ENCODE peak calls at places on chromosomes 12 and 14, in four cellular contexts. Q, V, N and E are unnamed samples.

GRCh38 chr12:14655284-14655683 is 41.1 kb downstream of the GUCY2C start:
- DNase-seq in N (no peak), V (no peak), Q (no peak), E (no peak)

GRCh38 chr12:81520064-81520945 is 238.8 kb downstream of the PPFIA2 start:
- DNase-seq in N (no peak), Q (no peak), V (no peak), E (no peak)

GRCh38 chr14:24954697-24955037 is 95.3 kb downstream of the STXBP6 start:
- DNase-seq in V (peak), N (no peak), Q (no peak), E (no peak)

GRCh38 chr12:111056618-111057521 is 136.5 kb upstream of the MYL2 start:
- DNase-seq in N (no peak), V (no peak), Q (no peak), E (no peak)

GRCh38 chr12:130186631-130187269 is 24.5 kb downstream of the FZD10 start:
- DNase-seq in V (no peak), N (no peak), Q (no peak), E (no peak)

GRCh38 chr12:57069522-57069921 is 9.1 kb downstream of the NEMP1 start:
- DNase-seq in V (peak), N (peak), Q (no peak), E (peak)

GRCh38 chr14:94689218-94689984 is 77.2 kb downstream of the SERPINA3 start:
- DNase-seq in N (peak), Q (peak), V (peak), E (peak)

GRCh38 chr12:106118278-106118820 is 20.4 kb downstream of the NUAK1 start:
- DNase-seq in Q (no peak), V (no peak), N (no peak), E (no peak)

GRCh38 chr14:105894125-105894977 is 368.0 kb downstream of the TMEM121 start:
- DNase-seq in N (no peak), Q (peak), V (no peak), E (no peak)

GRCh38 chr12:131783915-131784541 is 44.2 kb upstream of the MMP17 start:
- DNase-seq in N (no peak), Q (no peak), V (no peak), E (no peak)

GRCh38 chr14:95183082-95183481 is 25.8 kb upstream of the DICER1 start:
- DNase-seq in V (no peak), Q (no peak), N (no peak), E (no peak)

GRCh38 chr14:85317491-85318021 is 212.4 kb upstream of the FLRT2 start:
- DNase-seq in N (no peak), Q (no peak), V (no peak), E (no peak)

GRCh38 chr12:125549836-125550235 is 484.6 kb downstream of the AACS start:
- DNase-seq in V (no peak), Q (no peak), N (no peak), E (no peak)

GRCh38 chr12:27782481-27782880 is 2.4 kb upstream of the MANSC4 start:
- DNase-seq in V (no peak), N (no peak), Q (no peak), E (no peak)

DNA sequence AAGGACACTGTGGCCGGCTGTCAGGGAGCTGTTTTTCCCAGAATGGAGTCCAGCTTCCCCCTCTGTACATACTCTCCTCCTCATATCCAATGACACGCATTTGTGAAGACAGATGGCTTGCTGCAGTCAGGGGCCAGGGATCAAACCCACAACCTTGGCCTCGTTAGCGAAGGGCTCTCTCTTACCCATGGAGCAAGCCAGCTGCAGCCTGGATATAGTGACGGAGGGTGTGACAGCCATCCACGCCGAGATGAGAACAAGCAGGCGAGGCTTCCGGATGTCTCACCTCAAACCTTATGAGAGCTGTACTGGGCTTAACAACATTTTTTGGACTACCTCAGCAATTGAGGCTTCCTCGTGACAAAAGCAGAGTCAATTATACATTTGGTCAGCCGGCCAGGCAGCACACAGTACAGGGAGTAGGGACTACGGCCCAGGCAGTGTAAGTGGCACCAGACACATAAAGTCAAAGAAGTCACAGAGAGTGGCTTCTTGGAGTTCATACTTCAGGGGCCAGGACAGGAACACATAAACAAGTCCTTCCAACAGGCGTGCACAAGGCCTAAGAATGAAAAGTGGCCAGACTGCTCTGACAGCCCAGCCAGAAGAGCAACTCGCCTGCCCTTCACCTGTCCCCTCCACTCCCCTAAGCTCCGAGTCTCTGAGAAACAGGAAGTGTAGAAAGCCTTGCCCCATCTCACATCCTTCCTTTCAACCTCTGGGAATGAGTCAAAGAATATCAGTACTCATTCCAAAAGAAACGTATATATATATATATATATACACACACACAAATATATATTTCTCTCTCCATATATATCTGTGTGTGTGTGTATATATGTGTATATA is 115.1 kb downstream of the TTC7B start:
- DNase-seq in N (no peak), Q (no peak), V (no peak), E (no peak)
- TF ChIP-seq CTCF in N (no peak), Q (no peak), V (no peak), E (no peak)

GRCh38 chr12:85784096-85784720 is 52.0 kb downstream of the RASSF9 start:
- DNase-seq in V (no peak), N (no peak), Q (no peak), E (no peak)

GRCh38 chr12:85782711-85783110 is 53.5 kb downstream of the RASSF9 start:
- DNase-seq in V (no peak), Q (no peak), N (no peak), E (no peak)

GRCh38 chr12:85779768-85780167 is 56.4 kb downstream of the RASSF9 start:
- DNase-seq in N (no peak), V (no peak), Q (no peak), E (no peak)

GRCh38 chr12:85781751-85782150 is 54.5 kb downstream of the RASSF9 start:
- DNase-seq in N (no peak), Q (no peak), V (no peak), E (no peak)
- TF ChIP-seq CTCF in N (no peak), Q (no peak), V (no peak), E (no peak)

DNA sequence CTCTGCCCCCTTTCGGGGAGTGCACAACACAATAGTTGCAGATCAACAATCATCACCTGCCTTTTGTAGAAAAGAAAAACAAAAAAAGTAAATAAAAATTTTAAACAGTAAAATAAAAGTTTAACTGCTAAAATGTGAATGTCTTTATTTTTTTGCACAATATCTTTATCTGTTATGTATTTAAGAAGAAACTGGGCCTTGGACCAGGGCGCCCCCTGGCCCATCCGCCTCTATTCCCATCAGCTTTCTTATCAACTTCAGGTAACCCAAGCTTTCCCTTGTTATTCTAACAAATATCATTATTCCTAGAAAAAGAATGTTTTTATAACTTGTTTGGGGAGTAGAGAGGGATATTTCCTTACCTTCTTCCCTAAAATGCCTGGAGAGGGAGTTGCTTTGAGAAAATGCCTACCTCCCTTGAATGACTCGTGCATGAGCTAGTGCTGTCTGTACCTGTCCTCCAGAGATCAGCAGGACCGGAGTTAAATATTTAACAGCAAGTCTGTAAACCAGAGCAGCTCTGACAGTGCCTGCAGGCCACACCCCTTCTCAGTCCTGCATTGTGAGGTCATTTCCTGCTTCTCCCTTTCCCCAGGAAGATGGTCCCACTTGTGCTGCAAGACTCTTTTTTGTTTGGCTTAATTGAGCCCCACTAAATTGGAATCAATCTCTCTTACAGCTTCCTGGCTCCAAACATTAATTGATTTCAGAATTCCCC is 192.8 kb upstream of the RGS6 start:
- DNase-seq in V (no peak), Q (no peak), N (no peak), E (no peak)
- TF ChIP-seq CTCF in V (no peak), Q (no peak), N (no peak), E (no peak)

DNA sequence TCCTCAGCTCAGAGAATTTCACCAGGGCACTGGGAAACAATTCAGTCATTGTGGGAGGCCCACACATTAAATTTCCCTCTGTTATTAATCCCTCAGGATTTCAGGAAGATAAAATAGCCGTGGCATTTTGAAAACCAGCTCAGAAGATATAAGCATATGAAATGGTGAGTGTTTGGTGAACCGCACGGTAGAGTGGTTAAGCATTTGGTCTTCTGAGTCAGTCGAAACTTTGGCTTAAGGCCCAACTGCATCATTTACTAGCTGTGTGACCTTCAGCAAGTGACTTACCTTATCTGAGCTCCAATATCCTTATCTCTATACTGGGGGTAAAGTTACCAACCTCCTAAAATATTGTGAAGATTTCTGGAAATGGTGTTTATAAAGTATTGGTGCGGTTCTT is 5.2 kb upstream of the VRK1 start:
- DNase-seq in V (no peak), N (no peak), Q (no peak), E (no peak)
- TF ChIP-seq CTCF in V (no peak), N (no peak), Q (no peak), E (no peak)

GRCh38 chr12:46111727-46112126 is 121.4 kb upstream of the SCAF11 start:
- DNase-seq in V (no peak), N (no peak), Q (no peak), E (no peak)

GRCh38 chr12:46110220-46110700 is 119.9 kb upstream of the SCAF11 start:
- DNase-seq in N (peak), Q (no peak), V (no peak), E (no peak)

GRCh38 chr12:46109343-46110219 is 119.2 kb upstream of the SCAF11 start:
- DNase-seq in N (no peak), V (no peak), Q (no peak), E (no peak)

GRCh38 chr12:46112364-46112763 is 122.0 kb upstream of the SCAF11 start:
- DNase-seq in N (no peak), V (no peak), Q (no peak), E (no peak)

GRCh38 chr12:46110928-46111699 is 120.7 kb upstream of the SCAF11 start:
- DNase-seq in V (no peak), Q (no peak), N (no peak), E (no peak)
- TF ChIP-seq CTCF in V (no peak), Q (no peak), N (no peak), E (peak)

GRCh38 chr12:30320561-30320960 is 375.1 kb downstream of the IPO8 start:
- DNase-seq in N (no peak), Q (no peak), V (no peak), E (no peak)

GRCh38 chr12:30323008-30323407 is 372.7 kb downstream of the IPO8 start:
- DNase-seq in N (no peak), V (no peak), Q (no peak), E (no peak)
- TF ChIP-seq CTCF in N (no peak), V (peak), Q (no peak), E (no peak)

GRCh38 chr14:100419856-100420255 is 96.7 kb downstream of the SLC25A47 start:
- DNase-seq in Q (no peak), N (no peak), V (no peak), E (no peak)
- TF ChIP-seq CTCF in Q (no peak), N (no peak), V (peak), E (no peak)

DNA sequence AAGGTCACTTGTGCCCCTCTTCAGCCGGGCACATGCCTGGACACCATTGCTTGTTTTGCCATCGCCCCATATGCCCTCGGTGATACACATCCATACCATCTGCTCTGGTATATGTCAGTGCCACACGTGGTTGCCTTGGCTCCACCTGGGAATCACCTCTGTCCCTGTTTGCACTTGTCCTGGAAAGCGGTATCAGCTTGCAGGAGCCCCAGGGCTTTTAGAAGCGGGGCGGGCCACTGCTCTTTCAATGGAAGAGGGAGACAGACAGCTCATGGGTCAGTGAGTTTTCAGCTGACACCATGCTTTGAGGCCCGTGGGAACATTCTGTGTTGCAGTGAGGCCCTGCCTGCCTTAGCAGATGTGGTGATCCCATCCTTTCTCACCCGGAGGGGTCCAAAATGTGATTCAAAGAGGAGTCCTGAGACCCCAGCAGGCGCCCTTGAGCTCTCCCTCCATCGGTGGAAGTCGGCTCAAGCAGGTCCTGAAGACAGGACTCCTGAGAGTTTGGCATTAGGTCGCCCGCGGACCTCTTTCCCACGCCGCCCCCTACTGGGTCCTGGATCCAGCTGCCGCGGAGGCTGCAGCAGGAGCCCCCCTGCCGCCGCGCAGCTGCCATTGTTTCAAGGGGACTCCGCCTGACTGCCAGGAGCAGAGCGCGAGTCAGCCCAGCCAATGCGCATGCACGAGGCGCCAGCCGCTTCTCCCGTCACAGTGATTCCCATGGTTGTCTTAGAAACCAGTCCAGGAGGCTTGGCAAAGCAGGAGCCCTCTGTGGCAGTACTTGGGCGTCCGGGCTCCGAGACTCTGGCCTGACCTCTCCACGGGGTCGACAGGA is 773.2 kb upstream of the ALG10B start:
- DNase-seq in V (no peak), Q (no peak), N (no peak), E (no peak)
- TF ChIP-seq CTCF in V (no peak), Q (no peak), N (no peak), E (no peak)

GRCh38 chr14:65282909-65283253 is 129.6 kb upstream of the FUT8 start:
- DNase-seq in V (no peak), N (no peak), Q (no peak), E (no peak)

GRCh38 chr14:65287264-65288131 is 125.0 kb upstream of the FUT8 start:
- DNase-seq in N (no peak), Q (no peak), V (no peak), E (no peak)

GRCh38 chr14:65290830-65291229 is 121.7 kb upstream of the FUT8 start:
- DNase-seq in Q (no peak), N (no peak), V (no peak), E (no peak)

GRCh38 chr14:65281991-65282908 is 130.3 kb upstream of the FUT8 start:
- DNase-seq in V (no peak), N (no peak), Q (no peak), E (peak)

DNA sequence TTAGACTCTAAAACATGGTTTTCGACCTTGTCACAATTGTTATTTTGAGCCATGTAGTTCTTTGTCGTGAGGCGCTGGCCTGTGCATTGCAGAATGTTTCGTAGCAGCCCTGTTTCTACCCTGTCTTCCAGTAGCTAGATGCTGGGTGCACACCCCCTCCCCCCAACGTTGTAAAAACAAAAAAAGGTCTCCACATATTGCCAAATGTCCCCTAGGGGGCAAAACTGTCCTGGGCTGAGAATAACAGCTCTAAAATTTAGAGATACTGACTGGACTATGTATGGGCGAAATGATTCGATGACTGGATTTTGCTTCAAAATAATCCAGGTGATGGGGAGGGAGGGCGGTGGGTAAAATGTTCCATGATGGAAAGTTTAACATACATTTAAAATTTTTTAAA is 126.1 kb upstream of the FUT8 start:
- DNase-seq in N (no peak), V (no peak), Q (no peak), E (no peak)
- TF ChIP-seq CTCF in N (no peak), V (peak), Q (no peak), E (peak)